ENCODE peak calls at places on chromosomes 6 and 20, in seven cellular contexts. Y is heart left ventricle, P is psoas muscle, E is Panc1, G is pancreas, X is AG04450, V is PC-3. S is an unnamed sample.

GRCh38 chr6:146357578-146358340 is 185.9 kb upstream of the RAB32 start:
- DNase-seq in Y (no peak), P (no peak), E (peak; percentile 74), G (no peak), X (no peak), V (peak; percentile 78), S (no peak)

GRCh38 chr6:134632034-134632433 is 314.1 kb upstream of the SGK1 start:
- DNase-seq in Y (no peak), P (no peak), E (no peak), G (no peak), X (no peak), V (no peak), S (no peak)

GRCh38 chr6:78594667-78595051 is 272.7 kb upstream of the IRAK1BP1 start:
- DNase-seq in Y (no peak), P (no peak), E (no peak), G (no peak), X (no peak), V (no peak), S (no peak)

GRCh38 chr6:36677059-36677749 is 1.3 kb upstream of the CDKN1A start:
- DNase-seq in Y (no peak), P (no peak), E (no peak), G (no peak), X (no peak), V (no peak), S (no peak)

GRCh38 chr20:17530716-17531536 is at the start of gene BFSP1:
- DNase-seq in Y (peak; percentile 61), P (peak; percentile 53), E (no peak), G (peak; percentile 86), X (no peak), V (peak; percentile 69), S (peak; percentile 5)

GRCh38 chr6:118744261-118744941 is 93.0 kb upstream of the CEP85L start:
- DNase-seq in Y (no peak), P (peak; percentile 28), E (no peak), G (no peak), X (no peak), V (no peak), S (no peak)

GRCh38 chr6:87968435-87969278 is 79.0 kb upstream of the SPACA1 start:
- DNase-seq in Y (no peak), P (no peak), E (no peak), G (peak; percentile 60), X (no peak), V (peak; percentile 11), S (no peak)

GRCh38 chr6:164168595-164168994 is 754.1 kb downstream of the QKI start:
- DNase-seq in Y (no peak), P (no peak), E (no peak), G (no peak), X (no peak), V (no peak), S (no peak)

GRCh38 chr6:158405933-158406332 is 93.7 kb downstream of the TULP4 start:
- DNase-seq in Y (no peak), P (no peak), E (no peak), G (no peak), X (no peak), V (no peak), S (no peak)

GRCh38 chr6:13117561-13117960 is 210.8 kb downstream of the TBC1D7 start:
- DNase-seq in Y (no peak), P (no peak), E (no peak), G (no peak), X (no peak), V (no peak), S (no peak)

DNA sequence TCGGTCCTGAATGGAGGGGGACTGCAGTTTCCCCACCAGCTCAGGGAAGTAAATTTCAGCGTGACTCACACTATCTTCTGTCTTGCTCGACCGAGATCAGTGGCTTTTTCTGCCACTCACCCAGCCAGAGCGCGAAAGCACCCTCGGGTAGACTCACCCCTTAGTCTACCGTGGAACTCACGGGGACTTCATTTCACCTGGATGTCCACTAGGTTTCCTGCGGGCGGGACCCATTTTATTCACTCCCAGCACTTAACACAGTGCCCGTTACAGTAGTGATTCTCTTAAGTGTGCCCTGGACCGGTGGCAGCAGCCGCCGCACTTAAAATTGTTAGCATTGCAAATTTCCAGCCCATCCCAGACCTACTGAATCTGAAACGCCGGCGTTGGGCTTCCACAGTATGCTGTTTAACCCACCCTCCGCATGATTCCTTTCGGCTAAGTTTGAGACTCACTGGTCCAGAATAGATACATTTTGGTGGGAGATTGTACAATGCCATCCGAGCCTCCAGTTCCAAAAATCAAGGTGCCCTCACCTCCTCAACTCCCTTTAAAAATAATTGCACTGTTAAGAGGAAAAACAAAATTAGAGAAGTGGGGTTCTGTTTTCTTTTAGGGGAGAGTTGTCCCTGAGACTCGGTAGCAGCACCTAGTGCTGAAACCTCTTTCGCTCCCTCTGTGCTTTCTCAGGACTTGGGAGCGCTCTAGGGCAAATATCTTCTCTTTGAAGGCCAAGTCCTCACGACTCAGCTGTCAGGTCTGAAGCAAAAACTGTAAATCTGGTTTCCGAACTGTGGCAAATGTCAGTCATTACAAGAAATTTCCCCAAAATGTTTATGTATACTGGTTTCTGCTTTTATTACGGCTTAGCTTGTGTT is 1.0 kb downstream of the SMPDL3A start:
- DNase-seq in Y (peak; percentile 36), P (peak; percentile 23), E (peak; percentile 18), G (peak; percentile 70), X (no peak), V (peak; percentile 19), S (no peak)
- H3K27ac ChIP-seq in Y (peak overlapping the region; percentile 95), P (peak overlapping the region; percentile 99), E (peak overlapping the region; percentile 68), G (peak overlapping the region; percentile 99), X (peak overlapping the region; percentile 96), V (peak overlapping the region; percentile 80), S (no peak overlapping the region)

DNA sequence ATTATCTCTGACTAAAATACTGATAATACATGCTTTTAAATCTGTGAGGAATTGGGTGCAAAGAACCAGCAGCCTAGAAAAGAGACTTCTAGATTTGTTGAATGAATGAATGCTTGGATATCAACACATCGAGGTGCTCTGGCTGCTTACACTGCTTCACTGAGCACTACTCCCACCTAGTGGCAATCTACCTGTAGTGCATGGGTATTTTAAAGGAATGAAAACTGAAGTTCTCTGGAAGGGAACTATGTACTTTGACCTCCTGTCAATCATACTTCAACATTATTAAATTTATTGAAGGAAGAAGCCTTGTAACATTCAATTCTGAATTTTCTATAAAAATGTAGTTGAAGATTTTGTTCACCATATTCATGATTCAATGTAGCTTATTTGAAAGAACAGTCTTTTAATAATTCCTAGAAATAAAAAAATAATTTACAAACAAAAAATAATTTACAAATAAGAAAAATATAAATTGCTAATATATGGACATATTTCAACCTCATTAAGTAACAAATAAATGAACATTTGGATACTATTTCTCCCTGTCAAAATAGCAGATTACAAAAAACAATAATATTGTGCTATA is 111.2 kb upstream of the MMS22L start:
- DNase-seq in Y (no peak), P (no peak), E (peak; percentile 47), G (no peak), X (peak; percentile 15), V (peak; percentile 77), S (no peak)
- TF ChIP-seq CTCF in Y (peak; percentile 80), P (peak; percentile 92), E (peak; percentile 87), G (peak; percentile 79), X (peak; percentile 96), V (peak; percentile 79), S (peak; percentile 96)

GRCh38 chr6:15874351-15874750 is 211.5 kb upstream of the DTNBP1 start:
- DNase-seq in Y (no peak), P (no peak), E (no peak), G (no peak), X (no peak), V (no peak), S (no peak)

GRCh38 chr6:15877245-15877644 is 214.4 kb upstream of the DTNBP1 start:
- DNase-seq in Y (no peak), P (no peak), E (no peak), G (no peak), X (no peak), V (no peak), S (no peak)

GRCh38 chr6:15872252-15873103 is 209.7 kb upstream of the DTNBP1 start:
- DNase-seq in Y (no peak), P (no peak), E (no peak), G (no peak), X (no peak), V (no peak), S (no peak)

GRCh38 chr6:15876406-15876805 is 213.6 kb upstream of the DTNBP1 start:
- DNase-seq in Y (no peak), P (no peak), E (no peak), G (no peak), X (no peak), V (peak; percentile 95), S (no peak)

DNA sequence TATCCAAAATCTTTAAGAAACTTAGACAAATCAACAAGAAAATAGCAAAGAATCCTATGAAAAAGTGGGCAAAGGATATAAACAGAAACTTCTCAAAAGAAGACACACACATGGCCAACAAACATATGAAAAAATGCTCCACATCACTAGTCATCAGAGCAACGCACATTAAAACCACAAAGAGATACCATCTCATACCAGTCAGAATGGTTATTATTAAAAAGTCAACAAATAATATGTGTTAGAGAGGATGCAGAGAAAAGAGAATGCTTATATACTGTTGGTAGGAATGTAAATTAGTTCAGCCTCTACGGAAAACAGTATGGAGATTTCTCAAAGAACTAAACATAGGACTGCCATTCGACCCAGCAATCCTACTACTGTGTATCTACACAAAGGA is 212.0 kb upstream of the DTNBP1 start:
- DNase-seq in Y (no peak), P (no peak), E (no peak), G (no peak), X (no peak), V (peak; percentile 82), S (no peak)
- H3K9me3 ChIP-seq in Y (no peaks in the 10 kb centered on the region), P (no peaks in the 10 kb centered on the region), E (no peaks in the 10 kb centered on the region), G (no peaks in the 10 kb centered on the region), X (no peaks in the 10 kb centered on the region), V (no peaks in the 10 kb centered on the region), S (no peaks in the 10 kb centered on the region)

DNA sequence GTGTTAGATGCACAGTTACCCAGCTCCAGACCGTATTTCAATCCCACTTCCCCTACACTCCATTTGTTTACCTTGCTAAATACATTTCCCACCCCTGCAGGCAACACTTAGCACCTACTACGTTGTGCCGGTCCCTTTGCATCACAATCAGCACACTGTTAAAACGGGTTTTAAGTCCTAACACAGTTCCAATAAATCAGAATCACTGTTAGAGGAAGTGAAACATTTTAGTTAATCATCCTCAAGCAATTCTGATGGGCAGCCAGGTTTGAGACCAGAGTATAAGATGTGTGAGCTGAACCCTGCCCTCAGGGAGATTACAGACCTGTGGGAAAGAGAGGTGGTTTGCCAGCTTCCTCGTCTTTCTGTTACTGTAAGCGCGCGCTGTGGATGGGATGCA is 3.0 kb downstream of the ZCCHC3 start:
- DNase-seq in Y (no peak), P (no peak), E (no peak), G (no peak), X (no peak), V (no peak), S (no peak)
- H3K27ac ChIP-seq in Y (peak overlapping the region; percentile 4), P (no peak overlapping the region), E (peak overlapping the region; percentile 58), G (no peak overlapping the region), X (peak overlapping the region; percentile 52), V (no peak overlapping the region), S (no peak overlapping the region)